ENCODE peak calls at places on chromosomes 12 and 14, in four cellular contexts. One of them, this sample, is unnamed.

GRCh38 chr12:25337916-25338315 is 87.2 kb upstream of the KRAS start:
- DNase-seq in stimulated activated naive B cell treated with anti-CD40 and anti-IgM and Interleukin-4, amounts not matched to agents 10 μg/mL and 1 μg/mL and 100 μg/mL, for 72 hours: no peak
- DNase-seq in NCI-H446: no peak
- DNase-seq in NCI-H345: no peak
- DNase-seq in this sample: no peak

GRCh38 chr12:56375598-56376434 is 13.2 kb upstream of the APOF start:
- DNase-seq in stimulated activated naive B cell treated with anti-CD40 and anti-IgM and Interleukin-4, amounts not matched to agents 10 μg/mL and 1 μg/mL and 100 μg/mL, for 72 hours: peak
- DNase-seq in NCI-H446: no peak
- DNase-seq in NCI-H345: no peak
- DNase-seq in this sample: no peak

GRCh38 chr12:21566223-21566906 is 38.3 kb downstream of the GYS2 start:
- DNase-seq in stimulated activated naive B cell treated with anti-CD40 and anti-IgM and Interleukin-4, amounts not matched to agents 10 μg/mL and 1 μg/mL and 100 μg/mL, for 72 hours: no peak
- DNase-seq in NCI-H446: no peak
- DNase-seq in NCI-H345: no peak
- DNase-seq in this sample: peak

GRCh38 chr12:49662998-49663843 is 39.9 kb downstream of the PRPF40B start:
- DNase-seq in stimulated activated naive B cell treated with anti-CD40 and anti-IgM and Interleukin-4, amounts not matched to agents 10 μg/mL and 1 μg/mL and 100 μg/mL, for 72 hours: peak
- DNase-seq in NCI-H446: no peak
- DNase-seq in NCI-H345: no peak
- DNase-seq in this sample: no peak

GRCh38 chr14:64891839-64892375 is 12.2 kb upstream of the SPTB start:
- DNase-seq in stimulated activated naive B cell treated with anti-CD40 and anti-IgM and Interleukin-4, amounts not matched to agents 10 μg/mL and 1 μg/mL and 100 μg/mL, for 72 hours: peak
- DNase-seq in NCI-H446: peak
- DNase-seq in NCI-H345: peak
- DNase-seq in this sample: peak

GRCh38 chr14:60642790-60643397 is 6.4 kb downstream of the SIX1 start:
- DNase-seq in stimulated activated naive B cell treated with anti-CD40 and anti-IgM and Interleukin-4, amounts not matched to agents 10 μg/mL and 1 μg/mL and 100 μg/mL, for 72 hours: no peak
- DNase-seq in NCI-H446: no peak
- DNase-seq in NCI-H345: no peak
- DNase-seq in this sample: no peak

GRCh38 chr14:106808458-106808857 is 1282.1 kb downstream of the TMEM121 start:
- DNase-seq in stimulated activated naive B cell treated with anti-CD40 and anti-IgM and Interleukin-4, amounts not matched to agents 10 μg/mL and 1 μg/mL and 100 μg/mL, for 72 hours: no peak
- DNase-seq in NCI-H446: no peak
- DNase-seq in NCI-H345: no peak
- DNase-seq in this sample: no peak

GRCh38 chr12:120439646-120440247 is 1.8 kb downstream of the COX6A1 start:
- DNase-seq in stimulated activated naive B cell treated with anti-CD40 and anti-IgM and Interleukin-4, amounts not matched to agents 10 μg/mL and 1 μg/mL and 100 μg/mL, for 72 hours: peak
- DNase-seq in NCI-H446: peak
- DNase-seq in NCI-H345: peak
- DNase-seq in this sample: no peak

GRCh38 chr12:75553865-75554555 is 42.6 kb upstream of the KRR1 start:
- DNase-seq in stimulated activated naive B cell treated with anti-CD40 and anti-IgM and Interleukin-4, amounts not matched to agents 10 μg/mL and 1 μg/mL and 100 μg/mL, for 72 hours: no peak
- DNase-seq in NCI-H446: no peak
- DNase-seq in NCI-H345: no peak
- DNase-seq in this sample: no peak

GRCh38 chr14:58677525-58677924 is 39.8 kb downstream of the DACT1 start:
- DNase-seq in stimulated activated naive B cell treated with anti-CD40 and anti-IgM and Interleukin-4, amounts not matched to agents 10 μg/mL and 1 μg/mL and 100 μg/mL, for 72 hours: no peak
- DNase-seq in NCI-H446: no peak
- DNase-seq in NCI-H345: no peak
- DNase-seq in this sample: no peak

GRCh38 chr14:40318211-40318719 is 886.0 kb upstream of the FBXO33 start:
- DNase-seq in stimulated activated naive B cell treated with anti-CD40 and anti-IgM and Interleukin-4, amounts not matched to agents 10 μg/mL and 1 μg/mL and 100 μg/mL, for 72 hours: no peak
- DNase-seq in NCI-H446: no peak
- DNase-seq in NCI-H345: no peak
- DNase-seq in this sample: no peak

GRCh38 chr14:85702937-85703336 is 173.0 kb downstream of the FLRT2 start:
- DNase-seq in stimulated activated naive B cell treated with anti-CD40 and anti-IgM and Interleukin-4, amounts not matched to agents 10 μg/mL and 1 μg/mL and 100 μg/mL, for 72 hours: no peak
- DNase-seq in NCI-H446: no peak
- DNase-seq in NCI-H345: no peak
- DNase-seq in this sample: no peak

GRCh38 chr12:1706284-1707016 is 15.6 kb downstream of the ADIPOR2 start:
- DNase-seq in stimulated activated naive B cell treated with anti-CD40 and anti-IgM and Interleukin-4, amounts not matched to agents 10 μg/mL and 1 μg/mL and 100 μg/mL, for 72 hours: no peak
- DNase-seq in NCI-H446: no peak
- DNase-seq in NCI-H345: no peak
- DNase-seq in this sample: no peak

GRCh38 chr14:104290756-104291122 is 152.4 kb downstream of the KIF26A start:
- DNase-seq in stimulated activated naive B cell treated with anti-CD40 and anti-IgM and Interleukin-4, amounts not matched to agents 10 μg/mL and 1 μg/mL and 100 μg/mL, for 72 hours: no peak
- DNase-seq in NCI-H446: no peak
- DNase-seq in NCI-H345: no peak
- DNase-seq in this sample: no peak

GRCh38 chr12:127479256-127479655 is 787.7 kb upstream of the TMEM132C start:
- DNase-seq in stimulated activated naive B cell treated with anti-CD40 and anti-IgM and Interleukin-4, amounts not matched to agents 10 μg/mL and 1 μg/mL and 100 μg/mL, for 72 hours: no peak
- DNase-seq in NCI-H446: no peak
- DNase-seq in NCI-H345: no peak
- DNase-seq in this sample: no peak

GRCh38 chr14:21506557-21506956 is 4.6 kb downstream of the METTL3 start:
- DNase-seq in stimulated activated naive B cell treated with anti-CD40 and anti-IgM and Interleukin-4, amounts not matched to agents 10 μg/mL and 1 μg/mL and 100 μg/mL, for 72 hours: no peak
- DNase-seq in NCI-H446: no peak
- DNase-seq in NCI-H345: no peak
- DNase-seq in this sample: no peak

GRCh38 chr14:79580414-79580813 is 630.9 kb downstream of the DIO2 start:
- DNase-seq in stimulated activated naive B cell treated with anti-CD40 and anti-IgM and Interleukin-4, amounts not matched to agents 10 μg/mL and 1 μg/mL and 100 μg/mL, for 72 hours: no peak
- DNase-seq in NCI-H446: no peak
- DNase-seq in NCI-H345: no peak
- DNase-seq in this sample: no peak

GRCh38 chr12:61758661-61759060 is 501.5 kb upstream of the USP15 start:
- DNase-seq in stimulated activated naive B cell treated with anti-CD40 and anti-IgM and Interleukin-4, amounts not matched to agents 10 μg/mL and 1 μg/mL and 100 μg/mL, for 72 hours: no peak
- DNase-seq in NCI-H446: no peak
- DNase-seq in NCI-H345: no peak
- DNase-seq in this sample: no peak

GRCh38 chr12:104710940-104711725 is 247.0 kb downstream of the SLC41A2 start:
- DNase-seq in stimulated activated naive B cell treated with anti-CD40 and anti-IgM and Interleukin-4, amounts not matched to agents 10 μg/mL and 1 μg/mL and 100 μg/mL, for 72 hours: no peak
- DNase-seq in NCI-H446: peak
- DNase-seq in NCI-H345: no peak
- DNase-seq in this sample: no peak

GRCh38 chr14:68639518-68640292 is 153.2 kb downstream of the ZFP36L1 start:
- DNase-seq in stimulated activated naive B cell treated with anti-CD40 and anti-IgM and Interleukin-4, amounts not matched to agents 10 μg/mL and 1 μg/mL and 100 μg/mL, for 72 hours: no peak
- DNase-seq in NCI-H446: no peak
- DNase-seq in NCI-H345: no peak
- DNase-seq in this sample: no peak

GRCh38 chr12:90770861-90771260 is 184.1 kb downstream of the CCER1 start:
- DNase-seq in stimulated activated naive B cell treated with anti-CD40 and anti-IgM and Interleukin-4, amounts not matched to agents 10 μg/mL and 1 μg/mL and 100 μg/mL, for 72 hours: no peak
- DNase-seq in NCI-H446: no peak
- DNase-seq in NCI-H345: no peak
- DNase-seq in this sample: no peak

GRCh38 chr12:24425601-24425970 is 476.1 kb upstream of the SOX5 start:
- DNase-seq in stimulated activated naive B cell treated with anti-CD40 and anti-IgM and Interleukin-4, amounts not matched to agents 10 μg/mL and 1 μg/mL and 100 μg/mL, for 72 hours: no peak
- DNase-seq in NCI-H446: no peak
- DNase-seq in NCI-H345: no peak
- DNase-seq in this sample: peak

GRCh38 chr12:116659771-116660481 is 77.9 kb downstream of the SPRING1 start:
- DNase-seq in stimulated activated naive B cell treated with anti-CD40 and anti-IgM and Interleukin-4, amounts not matched to agents 10 μg/mL and 1 μg/mL and 100 μg/mL, for 72 hours: no peak
- DNase-seq in NCI-H446: no peak
- DNase-seq in NCI-H345: no peak
- DNase-seq in this sample: no peak

GRCh38 chr14:59583755-59584154 is 7.1 kb upstream of the CCDC175 start:
- DNase-seq in stimulated activated naive B cell treated with anti-CD40 and anti-IgM and Interleukin-4, amounts not matched to agents 10 μg/mL and 1 μg/mL and 100 μg/mL, for 72 hours: no peak
- DNase-seq in NCI-H446: peak
- DNase-seq in NCI-H345: no peak
- DNase-seq in this sample: no peak

GRCh38 chr12:110563702-110564470 is 19.2 kb downstream of the PPTC7 start:
- DNase-seq in stimulated activated naive B cell treated with anti-CD40 and anti-IgM and Interleukin-4, amounts not matched to agents 10 μg/mL and 1 μg/mL and 100 μg/mL, for 72 hours: no peak
- DNase-seq in NCI-H446: no peak
- DNase-seq in NCI-H345: no peak
- DNase-seq in this sample: no peak

This sample was measured in kidney epithelial cell.